ENCODE peak calls at places on chromosomes 5 and 9, in seven cellular contexts. W is astrocyte, Y is thoracic aorta, G is adrenal gland, E is tibial nerve, C is A549, K is RWPE1. I is an unnamed sample.

GRCh38 chr5:143506881-143507552 is 103.5 kb upstream of the NR3C1 start:
- DNase-seq in G (peak; percentile 64), Y (no peak), C (peak; percentile 96), E (no peak), K (peak; percentile 91), W (peak; percentile 94), I (peak; percentile 76)

GRCh38 chr5:151245820-151246219 is 7.2 kb upstream of the GM2A start:
- DNase-seq in K (no peak), G (no peak), E (no peak), C (no peak), Y (no peak), W (no peak), I (no peak)

GRCh38 chr5:25754895-25755294 is 1110.1 kb upstream of the CDH10 start:
- DNase-seq in W (no peak), C (peak; percentile 35), G (no peak), Y (no peak), E (no peak), K (no peak), I (no peak)

GRCh38 chr5:143871672-143872071 is 59.7 kb downstream of the HMHB1 start:
- DNase-seq in W (no peak), Y (no peak), G (no peak), E (no peak), K (no peak), C (no peak), I (no peak)

GRCh38 chr9:111926421-111926875 is 29.8 kb downstream of the UGCG start:
- DNase-seq in K (no peak), W (peak; percentile 58), E (no peak), C (no peak), Y (no peak), G (peak; percentile 78), I (peak; percentile 91)

GRCh38 chr5:137156175-137156574 is 343.0 kb downstream of the SPOCK1 start:
- DNase-seq in C (no peak), E (no peak), G (no peak), Y (no peak), K (no peak), W (no peak), I (no peak)

GRCh38 chr9:122383992-122384461 is 13.2 kb downstream of the PTGS1 start:
- DNase-seq in C (peak; percentile 36), K (peak; percentile 68), Y (peak; percentile 28), G (no peak), E (no peak), W (peak; percentile 37), I (no peak)

GRCh38 chr5:136242611-136243010 is 49.6 kb upstream of the SMIM32 start:
- DNase-seq in C (no peak), Y (no peak), K (no peak), W (no peak), G (no peak), E (no peak), I (no peak)

GRCh38 chr5:176629853-176630680 is at the start of the genes EIF4E1B and SNCB:
- DNase-seq in C (peak; percentile 37), K (peak; percentile 72), G (peak; percentile 70), Y (no peak), W (no peak), E (no peak), I (peak; percentile 38)

GRCh38 chr9:130356877-130357584 is 87.7 kb upstream of the ASS1 start:
- DNase-seq in Y (no peak), W (no peak), E (no peak), G (no peak), K (no peak), C (no peak), I (no peak)

GRCh38 chr5:121174351-121174750 is 677.3 kb upstream of the FTMT start:
- DNase-seq in E (no peak), C (no peak), Y (no peak), G (no peak), K (no peak), W (no peak), I (no peak)

GRCh38 chr9:96048116-96048953 is 172.8 kb downstream of the ERCC6L2 start:
- DNase-seq in Y (no peak), G (no peak), K (no peak), W (no peak), C (no peak), E (peak; percentile 32), I (no peak)

GRCh38 chr5:137191179-137191578 is 307.9 kb downstream of the SPOCK1 start:
- DNase-seq in K (no peak), Y (no peak), G (no peak), E (no peak), W (peak; percentile 67), C (no peak), I (no peak)

DNA sequence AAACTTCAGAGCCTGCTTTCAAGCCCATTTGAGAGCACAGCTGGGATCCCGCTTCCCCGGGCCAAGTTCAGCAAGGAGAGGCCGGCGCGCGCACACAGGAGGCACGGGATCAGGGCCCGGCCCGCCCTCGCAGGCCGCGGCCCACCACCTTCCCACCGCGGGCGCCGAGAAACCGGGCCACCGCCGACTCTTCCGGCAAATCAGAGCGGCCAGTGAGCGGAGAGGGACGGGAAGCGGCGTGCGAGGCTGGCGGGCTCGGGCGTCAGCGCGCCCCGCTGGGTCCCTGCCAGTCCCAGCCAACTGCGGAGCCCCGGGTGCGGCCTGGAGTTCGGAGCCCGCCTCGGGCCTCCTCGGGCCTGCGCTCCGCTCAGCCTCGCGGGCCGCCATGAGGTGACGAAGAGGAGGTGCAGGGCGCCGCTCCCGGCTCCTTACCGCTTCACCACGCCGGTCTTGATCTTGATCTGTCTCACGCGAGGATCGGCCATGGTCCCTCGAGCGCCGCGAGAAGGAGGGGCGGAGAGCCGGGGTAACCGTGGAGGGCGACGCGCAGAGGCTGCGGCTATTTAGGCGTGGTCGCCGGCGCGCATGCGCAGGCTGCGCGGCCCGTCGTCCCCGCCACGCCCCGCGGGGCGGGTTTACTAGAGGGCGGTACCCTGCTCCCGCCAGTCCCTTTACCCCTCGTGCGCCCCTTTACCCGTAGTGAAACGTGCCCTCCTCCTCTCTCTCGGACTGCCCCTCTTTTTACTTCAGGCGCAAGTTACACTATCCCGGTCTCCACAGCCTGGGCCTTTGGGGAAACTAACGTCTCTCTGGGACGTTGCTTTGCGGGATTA is at the start of gene TBCA:
- DNase-seq in Y (peak; percentile 43), G (peak; percentile 92), K (peak; percentile 90), W (peak; percentile 76), C (peak; percentile 92), E (peak; percentile 72), I (peak; percentile 78)
- TF ChIP-seq CTCF in Y (peak; percentile 44), G (peak; percentile 51), K (no peak), W (no peak), C (no peak), E (no peak), I (peak; percentile 30)

DNA sequence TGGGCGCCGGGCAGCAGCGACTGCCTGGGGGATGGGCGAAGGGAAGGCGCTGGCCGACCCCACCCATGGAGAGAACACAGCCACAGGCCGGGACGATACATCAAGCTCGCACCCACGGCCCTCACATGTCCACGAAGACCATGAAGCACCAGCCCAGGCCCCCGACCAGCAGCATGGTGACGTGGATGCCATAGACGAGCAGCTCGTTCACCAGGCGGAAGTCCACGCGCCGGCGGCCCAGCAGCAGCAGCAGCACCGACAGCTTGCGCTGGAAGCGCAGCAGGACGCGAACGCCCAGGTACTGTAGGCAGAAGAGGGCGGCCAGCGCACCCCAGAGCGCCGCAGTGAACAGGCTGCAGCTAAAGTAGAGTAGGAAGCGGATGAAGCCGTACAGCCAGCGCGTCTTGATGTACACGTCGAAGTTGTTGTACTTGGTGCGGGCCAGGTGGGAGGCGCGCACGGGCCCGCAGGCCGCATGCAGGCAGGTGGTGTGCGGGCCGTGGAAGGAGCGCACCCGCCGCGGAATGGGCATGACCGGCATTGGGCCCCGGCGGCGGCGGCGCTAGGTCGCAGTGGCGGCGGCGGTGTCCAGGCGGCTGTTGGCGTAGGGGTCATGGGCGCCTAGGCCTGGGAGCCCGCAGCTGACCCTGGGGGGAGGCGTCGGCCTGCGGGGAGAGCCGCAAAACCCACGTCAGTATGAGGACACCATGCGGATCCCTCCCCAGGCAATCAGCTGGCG is 2.1 kb downstream of the TMEM250 start:
- DNase-seq in W (no peak), E (no peak), C (no peak), K (no peak), G (no peak), Y (no peak), I (no peak)
- H3K27ac ChIP-seq in W (no peak overlapping the region), E (no peak overlapping the region), C (peak overlapping the region; percentile 96), K (peak overlapping the region; percentile 97), G (no peak overlapping the region), Y (no peak overlapping the region), I (no peak overlapping the region)

GRCh38 chr5:180332051-180332517 is 21.1 kb downstream of the GFPT2 start:
- DNase-seq in E (no peak), K (peak; percentile 56), G (no peak), C (peak; percentile 39), W (peak; percentile 51), Y (no peak), I (no peak)
- TF ChIP-seq CTCF in E (no peak), K (no peak), G (no peak), C (peak; percentile 23), W (peak; percentile 28), Y (peak; percentile 22), I (peak; percentile 56)

GRCh38 chr5:132457371-132458225 is 33.0 kb downstream of the IRF1 start:
- DNase-seq in Y (no peak), K (no peak), W (peak; percentile 59), E (peak; percentile 50), C (no peak), G (peak; percentile 57), I (peak; percentile 41)

GRCh38 chr5:132458651-132459030 is 31.9 kb downstream of the IRF1 start:
- DNase-seq in K (peak; percentile 53), C (no peak), E (no peak), G (no peak), W (peak; percentile 89), Y (no peak), I (no peak)

GRCh38 chr5:132455614-132456115 is 34.9 kb downstream of the IRF1 start:
- DNase-seq in W (no peak), Y (no peak), C (no peak), E (no peak), G (peak; percentile 47), K (no peak), I (no peak)

GRCh38 chr5:132458226-132458560 is 32.4 kb downstream of the IRF1 start:
- DNase-seq in W (peak; percentile 38), Y (no peak), K (no peak), E (no peak), C (no peak), G (no peak), I (no peak)

DNA sequence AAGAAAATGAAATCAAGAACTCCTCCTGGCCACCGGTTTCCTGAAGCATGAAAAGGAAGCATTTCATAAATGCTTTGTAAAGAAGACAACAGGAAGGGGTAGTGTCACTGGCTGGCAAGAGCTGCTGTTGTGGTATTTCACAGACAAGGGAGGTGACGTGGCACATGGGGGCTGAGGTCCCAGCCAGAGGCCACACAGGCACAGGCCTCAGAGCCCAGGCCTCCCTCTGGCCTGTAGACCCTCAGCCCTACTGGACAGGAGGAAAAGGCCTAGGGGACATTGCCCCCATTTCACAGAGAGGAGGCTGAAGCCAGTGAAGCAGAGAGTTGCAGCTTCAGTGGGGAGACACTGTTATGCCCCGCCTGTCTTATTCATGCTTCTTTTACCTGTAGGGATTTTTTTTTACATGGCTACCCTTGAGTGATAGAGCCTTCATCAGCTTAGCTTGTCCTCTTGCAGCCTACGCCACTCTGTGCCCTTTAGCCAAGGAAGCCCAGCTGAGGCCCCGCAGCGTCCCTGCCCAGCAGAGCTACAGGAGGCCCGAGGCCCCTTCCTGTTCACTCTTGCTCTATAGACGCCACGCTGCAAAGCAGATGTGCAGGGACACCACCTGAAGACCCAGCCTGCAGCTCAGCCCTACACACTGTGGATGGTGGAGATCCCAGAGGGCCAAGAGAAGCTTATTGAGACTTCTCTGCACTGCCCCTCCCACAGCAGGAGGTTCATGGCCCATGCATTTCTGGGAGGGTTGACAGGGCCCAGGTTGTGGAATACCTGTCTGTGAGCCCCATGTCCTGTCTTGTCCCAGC is 33.8 kb downstream of the IRF1 start:
- DNase-seq in W (peak; percentile 62), G (peak; percentile 78), Y (no peak), E (peak; percentile 60), K (no peak), C (no peak), I (no peak)
- H3K27ac ChIP-seq in W (no peak overlapping the region), G (no peak overlapping the region), Y (peak overlapping the region; percentile 5), E (peak overlapping the region; percentile 88), K (peak overlapping the region; percentile 64), C (peak overlapping the region; percentile 66), I (peak overlapping the region; percentile 88)

GRCh38 chr5:160846642-160847041 is 5.4 kb downstream of the ATP10B start:
- DNase-seq in K (no peak), C (no peak), G (no peak), W (no peak), E (no peak), Y (no peak), I (no peak)
- TF ChIP-seq CTCF in K (no peak), C (no peak), G (no peak), W (no peak), E (no peak), Y (no peak), I (no peak)

I was measured in brain microvascular endothelial cell.